ENCODE peak calls at places on chromosomes 11 and 22, in four cellular contexts. E is breast epithelium; Y is H9; O is activated CD8-positive, alpha-beta T cell treated with anti-CD3 and anti-CD28 coated beads for 36 hours. G is an unnamed sample.

GRCh38 chr22:18010263-18010662 is 14.1 kb downstream of the MICAL3 start:
- DNase-seq in E (no peak), O (no peak), Y (no peak), G (no peak)

GRCh38 chr11:45927684-45928413 is 5.4 kb downstream of the LARGE2 start:
- DNase-seq in O (no peak), E (no peak), Y (peak), G (no peak)

GRCh38 chr22:43479311-43479710 is 67.5 kb downstream of the MPPED1 start:
- DNase-seq in Y (no peak), E (no peak), O (no peak), G (no peak)

GRCh38 chr11:76694664-76695063 is 24.1 kb upstream of the LRRC32 start:
- DNase-seq in E (no peak), O (no peak), Y (no peak), G (no peak)

GRCh38 chr22:28268845-28269244 is 349.8 kb upstream of the PITPNB start:
- DNase-seq in Y (no peak), E (peak), O (no peak), G (no peak)

GRCh38 chr11:69986421-69987229 is 91.5 kb upstream of the ANO1 start:
- DNase-seq in O (no peak), E (no peak), Y (no peak), G (no peak)

GRCh38 chr11:446886-447285 is 3.2 kb upstream of the PTDSS2 start:
- DNase-seq in E (no peak), Y (no peak), O (no peak), G (no peak)

GRCh38 chr11:83681045-83681781 is 395.0 kb upstream of the CCDC90B start:
- DNase-seq in E (no peak), O (no peak), Y (no peak), G (no peak)

GRCh38 chr11:60193687-60194433 is 11.0 kb upstream of the MS4A6A start:
- DNase-seq in O (peak), Y (peak), E (no peak), G (peak)

GRCh38 chr22:23157560-23158515 is 12.6 kb downstream of the RAB36 start:
- DNase-seq in O (no peak), E (no peak), Y (no peak), G (no peak)

GRCh38 chr22:39924286-39924685 is 23.4 kb downstream of the GRAP2 start:
- DNase-seq in E (no peak), O (peak), Y (no peak), G (no peak)

GRCh38 chr22:39926175-39927152 is 25.6 kb downstream of the GRAP2 start:
- DNase-seq in E (no peak), Y (no peak), O (peak), G (no peak)

GRCh38 chr22:39925273-39925672 is 24.4 kb downstream of the GRAP2 start:
- DNase-seq in O (no peak), Y (no peak), E (no peak), G (no peak)

GRCh38 chr22:39928556-39929401 is 27.9 kb downstream of the GRAP2 start:
- DNase-seq in E (no peak), O (peak), Y (no peak), G (no peak)

GRCh38 chr22:39927544-39927943 is 26.7 kb downstream of the GRAP2 start:
- DNase-seq in Y (peak), O (peak), E (no peak), G (no peak)
- TF ChIP-seq CTCF in Y (peak), O (peak), E (no peak), G (no peak)

GRCh38 chr22:41193829-41194228 is 11.3 kb upstream of the L3MBTL2 start:
- DNase-seq in E (no peak), O (no peak), Y (no peak), G (no peak)

GRCh38 chr22:41201146-41201545 is 4.0 kb upstream of the L3MBTL2 start:
- DNase-seq in Y (no peak), O (no peak), E (no peak), G (no peak)

GRCh38 chr22:41197808-41198585 is 7.1 kb upstream of the L3MBTL2 start:
- DNase-seq in Y (no peak), O (peak), E (peak), G (no peak)

GRCh38 chr22:41191467-41191866 is 13.6 kb upstream of the L3MBTL2 start:
- DNase-seq in O (no peak), Y (no peak), E (no peak), G (no peak)

GRCh38 chr22:41197046-41197807 is 7.9 kb upstream of the L3MBTL2 start:
- DNase-seq in E (peak), Y (peak), O (peak), G (peak)
- TF ChIP-seq CTCF in E (no peak), Y (no peak), O (no peak), G (no peak)

DNA sequence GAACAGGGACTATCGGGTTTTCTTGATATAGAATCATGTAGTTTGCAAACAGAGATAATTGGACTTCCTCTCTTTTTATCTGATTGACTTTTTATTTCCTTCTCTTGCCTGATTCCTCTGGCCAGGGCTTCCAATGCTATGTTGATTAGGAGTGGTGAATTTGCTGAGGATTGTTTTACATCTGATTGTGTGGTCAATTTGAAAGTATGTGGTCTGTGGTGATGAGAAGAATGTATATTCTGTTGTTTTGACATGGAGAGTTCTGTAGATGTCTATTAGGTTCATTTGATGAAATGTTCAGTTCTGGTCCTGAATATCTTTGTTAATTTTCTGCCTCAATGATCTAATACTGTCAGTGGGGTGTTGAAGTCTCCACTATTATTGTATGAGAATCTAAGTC is 713.2 kb upstream of the CCDC179 start:
- DNase-seq in O (no peak), Y (no peak), E (no peak), G (no peak)
- TF ChIP-seq CTCF in O (no peak), Y (no peak), E (no peak), G (no peak)

GRCh38 chr11:108786281-108786990 is 121.6 kb downstream of the DDX10 start:
- DNase-seq in O (no peak), E (no peak), Y (no peak), G (no peak)

GRCh38 chr11:108793138-108793537 is 128.3 kb downstream of the DDX10 start:
- DNase-seq in O (no peak), Y (no peak), E (no peak), G (no peak)

GRCh38 chr11:108787105-108787504 is 122.2 kb downstream of the DDX10 start:
- DNase-seq in Y (no peak), O (no peak), E (no peak), G (no peak)

GRCh38 chr11:108790501-108791299 is 125.8 kb downstream of the DDX10 start:
- DNase-seq in O (no peak), Y (no peak), E (no peak), G (no peak)

GRCh38 chr11:108788565-108789199 is 123.8 kb downstream of the DDX10 start:
- DNase-seq in E (no peak), O (no peak), Y (peak), G (no peak)
- TF ChIP-seq CTCF in E (no peak), O (peak), Y (peak), G (no peak)

DNA sequence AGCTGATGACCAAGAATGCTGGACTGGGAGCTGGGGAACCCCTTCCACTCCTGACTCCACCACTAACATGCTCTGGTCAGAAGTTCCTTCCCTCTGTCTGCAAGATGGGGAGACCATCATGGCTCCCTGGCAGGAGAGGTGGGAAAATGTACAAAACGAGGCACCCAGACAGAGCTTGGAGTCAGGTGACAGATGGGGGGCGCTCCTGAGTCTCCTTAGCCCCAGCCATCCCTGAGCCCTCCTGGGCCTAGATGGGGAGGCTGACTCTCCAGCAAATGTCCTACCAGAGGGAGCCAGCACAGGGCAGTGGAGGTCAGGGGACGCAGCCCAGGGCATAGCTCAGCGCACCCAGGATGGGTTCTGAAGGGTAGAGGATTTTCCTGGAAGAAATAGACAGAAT is 20.0 kb downstream of the KCNJ4 start:
- DNase-seq in E (no peak), Y (peak), O (peak), G (no peak)
- TF ChIP-seq CTCF in E (no peak), Y (peak), O (no peak), G (no peak)

DNA sequence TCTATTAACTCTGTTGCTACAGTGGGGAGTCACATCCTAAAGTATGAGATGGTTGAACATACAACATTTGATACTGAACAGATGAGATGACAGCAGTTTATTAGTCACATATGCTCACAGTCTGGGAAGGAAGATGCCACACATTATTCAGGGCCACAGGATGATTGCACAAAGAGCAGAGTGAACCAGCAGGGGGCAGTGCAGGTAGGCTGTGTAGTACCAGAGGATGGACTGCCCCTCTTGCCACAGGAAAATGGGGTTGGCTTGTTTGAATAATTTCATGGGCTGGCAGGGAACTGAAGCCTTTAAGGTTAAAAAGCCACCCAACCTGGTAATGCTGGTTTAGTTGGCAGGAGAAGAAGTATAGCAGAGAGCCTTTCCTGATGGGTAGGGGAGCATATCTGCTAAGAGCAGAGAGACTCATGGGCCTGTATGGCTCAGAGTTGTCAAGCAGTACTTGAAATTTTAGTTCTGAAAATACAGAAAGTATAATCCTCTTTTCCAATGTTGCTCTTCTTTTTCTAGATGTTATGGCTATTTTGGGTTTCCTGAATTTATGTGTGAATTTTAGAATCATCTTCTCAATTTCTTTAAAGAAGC is 180.4 kb upstream of the B3GAT1 start:
- DNase-seq in E (no peak), Y (peak), O (peak), G (no peak)
- TF ChIP-seq CTCF in E (no peak), Y (peak), O (peak), G (no peak)

DNA sequence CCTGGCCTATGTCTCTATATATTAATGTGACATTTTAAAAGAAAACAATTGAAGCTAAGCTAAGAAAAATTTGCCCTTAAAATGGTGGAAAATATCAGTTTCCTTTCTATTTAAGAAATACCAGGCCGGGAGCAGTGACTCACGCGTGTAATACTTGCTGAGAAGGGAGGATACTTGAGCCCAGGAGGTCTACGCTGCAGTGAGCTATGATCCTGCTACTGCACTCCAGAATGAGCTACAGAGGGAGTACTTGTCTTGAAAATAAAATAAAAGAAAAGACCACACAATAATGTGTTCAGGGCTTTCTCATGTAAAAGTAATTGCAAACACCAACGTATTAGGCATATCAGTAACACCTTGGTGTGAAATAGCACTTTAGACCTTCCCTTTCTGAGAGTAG is 1.4 kb upstream of the PRSS23 start:
- DNase-seq in Y (no peak), E (no peak), O (no peak), G (no peak)
- TF ChIP-seq CTCF in Y (no peak), E (no peak), O (no peak), G (no peak)

DNA sequence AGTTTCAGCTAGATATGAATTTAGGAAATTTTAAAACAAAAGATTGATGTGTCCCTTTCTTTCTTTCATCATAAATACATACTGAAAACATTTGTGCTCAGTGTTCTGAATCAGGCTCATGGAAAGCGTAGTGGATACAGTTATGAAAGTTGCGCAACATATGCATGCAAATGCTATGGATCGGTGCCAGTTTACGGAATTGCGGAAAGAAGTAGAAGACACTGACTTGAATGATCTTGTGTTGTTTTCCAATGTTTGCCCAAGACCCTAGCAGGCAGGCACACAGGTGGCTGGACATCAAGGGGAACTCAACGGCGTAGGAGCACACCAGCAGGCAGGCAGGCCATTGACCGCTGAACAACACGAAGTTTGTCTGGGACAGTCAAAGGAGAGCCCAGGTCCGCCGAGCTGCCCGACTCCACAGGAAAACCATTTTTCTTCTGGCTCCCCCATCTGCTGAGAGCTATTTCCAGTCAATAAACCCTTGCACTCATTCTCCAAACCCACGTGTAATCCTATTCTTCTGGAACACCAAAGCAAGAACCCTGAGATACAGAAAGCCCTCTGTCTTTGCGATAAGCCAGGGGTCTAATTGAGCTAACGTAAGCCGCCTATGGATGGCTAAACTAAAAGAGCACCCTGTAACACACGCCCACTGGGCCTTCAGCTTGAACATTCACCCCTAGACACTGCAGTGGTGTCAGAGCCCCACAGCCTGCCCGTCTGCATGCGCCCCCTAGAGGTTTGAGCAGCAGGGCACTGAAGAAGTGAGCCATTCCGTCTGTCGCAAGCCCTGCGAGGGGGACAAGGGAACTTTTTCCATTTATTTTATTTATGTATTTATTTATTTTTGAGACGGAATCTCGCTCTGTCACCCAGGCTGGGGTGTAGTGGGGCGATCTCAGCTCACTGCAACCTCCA is 7.4 kb upstream of the BIRC3 start:
- DNase-seq in O (peak), Y (peak), E (no peak), G (no peak)
- TF ChIP-seq CTCF in O (no peak), Y (peak), E (no peak), G (no peak)

DNA sequence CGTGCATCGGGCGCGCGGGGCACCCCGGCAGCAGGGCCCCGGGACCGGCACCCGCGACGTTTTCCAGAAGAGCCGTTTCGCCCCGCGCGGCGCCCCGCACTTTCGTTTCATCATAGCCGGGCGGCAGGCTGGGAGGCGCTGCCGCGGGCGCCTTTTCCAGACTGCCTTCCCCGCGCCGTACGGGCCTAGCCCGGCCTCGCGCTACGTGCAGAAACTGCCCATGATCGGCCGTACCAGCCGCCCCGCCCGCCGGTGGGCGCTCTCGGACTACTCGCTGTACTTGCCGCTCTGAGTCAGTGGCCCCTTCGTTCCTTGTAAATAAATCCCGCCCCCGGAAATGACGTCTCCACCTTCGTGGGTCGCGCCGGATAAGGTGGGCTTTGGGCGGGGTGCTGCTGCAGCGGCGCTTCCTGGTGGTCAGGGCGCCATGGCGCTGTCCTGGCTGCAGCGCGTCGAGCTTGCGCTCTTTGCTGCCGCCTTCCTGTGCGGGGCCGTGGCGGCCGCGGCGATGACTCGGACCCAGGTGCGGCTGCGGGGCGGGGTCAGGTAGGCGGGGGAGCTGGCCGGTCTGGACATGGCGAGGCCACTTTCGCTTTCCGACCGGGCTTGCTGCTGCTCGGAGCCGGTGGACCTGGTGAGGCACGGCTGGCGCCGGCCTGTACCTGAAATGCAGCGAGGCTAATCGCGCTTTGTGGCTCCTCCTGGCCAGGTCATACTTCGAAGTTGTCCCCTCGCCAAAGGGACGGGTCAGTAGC is at the start of gene TMEM179B:
- DNase-seq in Y (peak), O (peak), E (peak), G (peak)
- TF ChIP-seq CTCF in Y (peak), O (peak), E (no peak), G (peak)

GRCh38 chr22:47125603-47126002 is 363.2 kb downstream of the TBC1D22A start:
- DNase-seq in Y (no peak), E (no peak), O (no peak), G (no peak)
- TF ChIP-seq CTCF in Y (peak), E (no peak), O (no peak), G (no peak)